ENCODE peak calls at places on chromosomes 4 and X, in five cellular contexts. G is Caki2, E is HuH-7, P is neuronal stem cell, O is kidney glomerular epithelial cell. Z is an unnamed sample.

GRCh38 chr4:98746936-98747658 is 88.7 kb upstream of the TSPAN5 start:
- DNase-seq in G (no peak), P (no peak), O (no peak), E (no peak), Z (no peak)

GRCh38 chr4:118765399-118765798 is 70.5 kb downstream of the SEC24D start:
- DNase-seq in O (peak; percentile 58), E (no peak), P (no peak), G (no peak), Z (no peak)

GRCh38 chrX:149871433-149871832 is 9.6 kb upstream of the MAGEA8 start:
- DNase-seq in P (no peak), O (no peak), G (no peak), E (no peak), Z (no peak)

GRCh38 chr4:124275-125081 is at the start of gene ZNF718:
- DNase-seq in O (peak; percentile 97), E (peak; percentile 88), G (peak; percentile 95), P (peak; percentile 97), Z (no peak)

GRCh38 chr4:8727131-8727530 is 134.6 kb downstream of the CPZ start:
- DNase-seq in P (no peak), O (no peak), G (no peak), E (no peak), Z (no peak)

GRCh38 chr4:145663194-145663593 is 16.8 kb upstream of the C4orf51 start:
- DNase-seq in G (no peak), O (no peak), E (no peak), P (no peak), Z (no peak)

GRCh38 chrX:153608821-153609220 is 9.9 kb upstream of the CCNQ start:
- DNase-seq in P (no peak), E (no peak), O (no peak), G (no peak), Z (no peak)

GRCh38 chr4:119559044-119559647 is 69.5 kb downstream of the PDE5A start:
- DNase-seq in G (peak; percentile 15), O (peak; percentile 72), E (peak; percentile 2), P (no peak), Z (peak; percentile 20)

GRCh38 chrX:5936438-5936837 is 292.2 kb downstream of the NLGN4X start:
- DNase-seq in P (no peak), E (no peak), G (no peak), O (no peak), Z (no peak)